ENCODE peak calls at places on chromosome 13, in seven cellular contexts. One of them, this sample, is unnamed.

GRCh38 chr13:64446372-64446771 is 2783.8 kb downstream of the PCDH9 start:
- DNase-seq in cortex of kidney: no peak
- DNase-seq in memory B cell: no peak
- DNase-seq in stimulated activated CD4-positive, alpha-beta T cell treated with anti-CD3 and anti-CD28 coated beads, TNF-alpha, amount 100 ng/mL, for 24 hours: no peak
- DNase-seq in mammary epithelial cell: no peak
- DNase-seq in T-helper 2 cell treated with Interferon-gamma antibody and Interleukin-4, amounts not matched to agents 5 μg/mL and 100 μg/mL, for 36 hours: no peak
- DNase-seq in fibroblast of the aortic adventitia: no peak
- DNase-seq in this sample: no peak

GRCh38 chr13:103250071-103250470 is 183.9 kb upstream of the SLC10A2 start:
- DNase-seq in cortex of kidney: no peak
- DNase-seq in memory B cell: no peak
- DNase-seq in stimulated activated CD4-positive, alpha-beta T cell treated with anti-CD3 and anti-CD28 coated beads, TNF-alpha, amount 100 ng/mL, for 24 hours: no peak
- DNase-seq in mammary epithelial cell: no peak
- DNase-seq in T-helper 2 cell treated with Interferon-gamma antibody and Interleukin-4, amounts not matched to agents 5 μg/mL and 100 μg/mL, for 36 hours: no peak
- DNase-seq in fibroblast of the aortic adventitia: no peak
- DNase-seq in this sample: no peak

GRCh38 chr13:101880581-101880980 is 428.1 kb downstream of the ITGBL1 start:
- DNase-seq in cortex of kidney: no peak
- DNase-seq in memory B cell: no peak
- DNase-seq in stimulated activated CD4-positive, alpha-beta T cell treated with anti-CD3 and anti-CD28 coated beads, TNF-alpha, amount 100 ng/mL, for 24 hours: no peak
- DNase-seq in mammary epithelial cell: no peak
- DNase-seq in T-helper 2 cell treated with Interferon-gamma antibody and Interleukin-4, amounts not matched to agents 5 μg/mL and 100 μg/mL, for 36 hours: no peak
- DNase-seq in fibroblast of the aortic adventitia: no peak
- DNase-seq in this sample: no peak

GRCh38 chr13:79654520-79654919 is 173.6 kb downstream of the NDFIP2 start:
- DNase-seq in cortex of kidney: no peak
- DNase-seq in memory B cell: no peak
- DNase-seq in stimulated activated CD4-positive, alpha-beta T cell treated with anti-CD3 and anti-CD28 coated beads, TNF-alpha, amount 100 ng/mL, for 24 hours: no peak
- DNase-seq in mammary epithelial cell: peak
- DNase-seq in T-helper 2 cell treated with Interferon-gamma antibody and Interleukin-4, amounts not matched to agents 5 μg/mL and 100 μg/mL, for 36 hours: no peak
- DNase-seq in fibroblast of the aortic adventitia: no peak
- DNase-seq in this sample: no peak

GRCh38 chr13:52845766-52846566 is 2.5 kb downstream of the PCDH8 start:
- DNase-seq in cortex of kidney: no peak
- DNase-seq in memory B cell: no peak
- DNase-seq in stimulated activated CD4-positive, alpha-beta T cell treated with anti-CD3 and anti-CD28 coated beads, TNF-alpha, amount 100 ng/mL, for 24 hours: no peak
- DNase-seq in mammary epithelial cell: no peak
- DNase-seq in T-helper 2 cell treated with Interferon-gamma antibody and Interleukin-4, amounts not matched to agents 5 μg/mL and 100 μg/mL, for 36 hours: peak
- DNase-seq in fibroblast of the aortic adventitia: no peak
- DNase-seq in this sample: peak

GRCh38 chr13:99651016-99651415 is 149.7 kb downstream of the TM9SF2 start:
- DNase-seq in cortex of kidney: no peak
- DNase-seq in memory B cell: no peak
- DNase-seq in stimulated activated CD4-positive, alpha-beta T cell treated with anti-CD3 and anti-CD28 coated beads, TNF-alpha, amount 100 ng/mL, for 24 hours: no peak
- DNase-seq in mammary epithelial cell: no peak
- DNase-seq in T-helper 2 cell treated with Interferon-gamma antibody and Interleukin-4, amounts not matched to agents 5 μg/mL and 100 μg/mL, for 36 hours: no peak
- DNase-seq in fibroblast of the aortic adventitia: no peak
- DNase-seq in this sample: no peak

GRCh38 chr13:100602472-100603142 is 14.0 kb upstream of the GGACT start:
- DNase-seq in cortex of kidney: no peak
- DNase-seq in memory B cell: no peak
- DNase-seq in stimulated activated CD4-positive, alpha-beta T cell treated with anti-CD3 and anti-CD28 coated beads, TNF-alpha, amount 100 ng/mL, for 24 hours: no peak
- DNase-seq in mammary epithelial cell: no peak
- DNase-seq in T-helper 2 cell treated with Interferon-gamma antibody and Interleukin-4, amounts not matched to agents 5 μg/mL and 100 μg/mL, for 36 hours: no peak
- DNase-seq in fibroblast of the aortic adventitia: peak
- DNase-seq in this sample: no peak

GRCh38 chr13:24187185-24187584 is 26.7 kb downstream of the SPATA13 start:
- DNase-seq in cortex of kidney: no peak
- DNase-seq in memory B cell: no peak
- DNase-seq in stimulated activated CD4-positive, alpha-beta T cell treated with anti-CD3 and anti-CD28 coated beads, TNF-alpha, amount 100 ng/mL, for 24 hours: no peak
- DNase-seq in mammary epithelial cell: no peak
- DNase-seq in T-helper 2 cell treated with Interferon-gamma antibody and Interleukin-4, amounts not matched to agents 5 μg/mL and 100 μg/mL, for 36 hours: peak
- DNase-seq in fibroblast of the aortic adventitia: peak
- DNase-seq in this sample: no peak

GRCh38 chr13:105611424-105611823 is 924.0 kb downstream of the EFNB2 start:
- DNase-seq in cortex of kidney: no peak
- DNase-seq in memory B cell: no peak
- DNase-seq in stimulated activated CD4-positive, alpha-beta T cell treated with anti-CD3 and anti-CD28 coated beads, TNF-alpha, amount 100 ng/mL, for 24 hours: no peak
- DNase-seq in mammary epithelial cell: peak
- DNase-seq in T-helper 2 cell treated with Interferon-gamma antibody and Interleukin-4, amounts not matched to agents 5 μg/mL and 100 μg/mL, for 36 hours: no peak
- DNase-seq in fibroblast of the aortic adventitia: peak
- DNase-seq in this sample: no peak

GRCh38 chr13:43516401-43516826 is 270.4 kb downstream of the ENOX1 start:
- DNase-seq in cortex of kidney: no peak
- DNase-seq in memory B cell: no peak
- DNase-seq in stimulated activated CD4-positive, alpha-beta T cell treated with anti-CD3 and anti-CD28 coated beads, TNF-alpha, amount 100 ng/mL, for 24 hours: no peak
- DNase-seq in mammary epithelial cell: no peak
- DNase-seq in T-helper 2 cell treated with Interferon-gamma antibody and Interleukin-4, amounts not matched to agents 5 μg/mL and 100 μg/mL, for 36 hours: no peak
- DNase-seq in fibroblast of the aortic adventitia: peak
- DNase-seq in this sample: no peak

GRCh38 chr13:26872444-26873173 is 112.0 kb upstream of the GPR12 start:
- DNase-seq in cortex of kidney: no peak
- DNase-seq in memory B cell: peak
- DNase-seq in stimulated activated CD4-positive, alpha-beta T cell treated with anti-CD3 and anti-CD28 coated beads, TNF-alpha, amount 100 ng/mL, for 24 hours: peak
- DNase-seq in mammary epithelial cell: peak
- DNase-seq in T-helper 2 cell treated with Interferon-gamma antibody and Interleukin-4, amounts not matched to agents 5 μg/mL and 100 μg/mL, for 36 hours: peak
- DNase-seq in fibroblast of the aortic adventitia: peak
- DNase-seq in this sample: peak

GRCh38 chr13:29758591-29759114 is 91.8 kb downstream of the UBL3 start:
- DNase-seq in cortex of kidney: no peak
- DNase-seq in memory B cell: peak
- DNase-seq in stimulated activated CD4-positive, alpha-beta T cell treated with anti-CD3 and anti-CD28 coated beads, TNF-alpha, amount 100 ng/mL, for 24 hours: peak
- DNase-seq in mammary epithelial cell: peak
- DNase-seq in T-helper 2 cell treated with Interferon-gamma antibody and Interleukin-4, amounts not matched to agents 5 μg/mL and 100 μg/mL, for 36 hours: peak
- DNase-seq in fibroblast of the aortic adventitia: no peak
- DNase-seq in this sample: peak

GRCh38 chr13:22740264-22740663 is 440.5 kb upstream of the SGCG start:
- DNase-seq in cortex of kidney: no peak
- DNase-seq in memory B cell: no peak
- DNase-seq in stimulated activated CD4-positive, alpha-beta T cell treated with anti-CD3 and anti-CD28 coated beads, TNF-alpha, amount 100 ng/mL, for 24 hours: no peak
- DNase-seq in mammary epithelial cell: no peak
- DNase-seq in T-helper 2 cell treated with Interferon-gamma antibody and Interleukin-4, amounts not matched to agents 5 μg/mL and 100 μg/mL, for 36 hours: no peak
- DNase-seq in fibroblast of the aortic adventitia: no peak
- DNase-seq in this sample: no peak

GRCh38 chr13:99151516-99151915 is 49.1 kb upstream of the UBAC2 start:
- DNase-seq in cortex of kidney: no peak
- DNase-seq in memory B cell: no peak
- DNase-seq in stimulated activated CD4-positive, alpha-beta T cell treated with anti-CD3 and anti-CD28 coated beads, TNF-alpha, amount 100 ng/mL, for 24 hours: no peak
- DNase-seq in mammary epithelial cell: peak
- DNase-seq in T-helper 2 cell treated with Interferon-gamma antibody and Interleukin-4, amounts not matched to agents 5 μg/mL and 100 μg/mL, for 36 hours: peak
- DNase-seq in fibroblast of the aortic adventitia: peak
- DNase-seq in this sample: no peak

GRCh38 chr13:30572859-30573275 is 44.9 kb upstream of the USPL1 start:
- DNase-seq in cortex of kidney: no peak
- DNase-seq in memory B cell: peak
- DNase-seq in stimulated activated CD4-positive, alpha-beta T cell treated with anti-CD3 and anti-CD28 coated beads, TNF-alpha, amount 100 ng/mL, for 24 hours: no peak
- DNase-seq in mammary epithelial cell: peak
- DNase-seq in T-helper 2 cell treated with Interferon-gamma antibody and Interleukin-4, amounts not matched to agents 5 μg/mL and 100 μg/mL, for 36 hours: no peak
- DNase-seq in fibroblast of the aortic adventitia: peak
- DNase-seq in this sample: no peak

GRCh38 chr13:34044660-34045080 is 226.7 kb downstream of the RFC3 start:
- DNase-seq in cortex of kidney: no peak
- DNase-seq in memory B cell: no peak
- DNase-seq in stimulated activated CD4-positive, alpha-beta T cell treated with anti-CD3 and anti-CD28 coated beads, TNF-alpha, amount 100 ng/mL, for 24 hours: no peak
- DNase-seq in mammary epithelial cell: peak
- DNase-seq in T-helper 2 cell treated with Interferon-gamma antibody and Interleukin-4, amounts not matched to agents 5 μg/mL and 100 μg/mL, for 36 hours: no peak
- DNase-seq in fibroblast of the aortic adventitia: peak
- DNase-seq in this sample: no peak

GRCh38 chr13:111429064-111429558 is 108.7 kb downstream of the TEX29 start:
- DNase-seq in cortex of kidney: no peak
- DNase-seq in memory B cell: no peak
- DNase-seq in stimulated activated CD4-positive, alpha-beta T cell treated with anti-CD3 and anti-CD28 coated beads, TNF-alpha, amount 100 ng/mL, for 24 hours: no peak
- DNase-seq in mammary epithelial cell: peak
- DNase-seq in T-helper 2 cell treated with Interferon-gamma antibody and Interleukin-4, amounts not matched to agents 5 μg/mL and 100 μg/mL, for 36 hours: peak
- DNase-seq in fibroblast of the aortic adventitia: peak
- DNase-seq in this sample: no peak

GRCh38 chr13:109576331-109576813 is 210.0 kb downstream of the IRS2 start:
- DNase-seq in cortex of kidney: no peak
- DNase-seq in memory B cell: no peak
- DNase-seq in stimulated activated CD4-positive, alpha-beta T cell treated with anti-CD3 and anti-CD28 coated beads, TNF-alpha, amount 100 ng/mL, for 24 hours: no peak
- DNase-seq in mammary epithelial cell: no peak
- DNase-seq in T-helper 2 cell treated with Interferon-gamma antibody and Interleukin-4, amounts not matched to agents 5 μg/mL and 100 μg/mL, for 36 hours: no peak
- DNase-seq in fibroblast of the aortic adventitia: no peak
- DNase-seq in this sample: no peak

GRCh38 chr13:27148900-27149299 is 22.7 kb downstream of the USP12 start:
- DNase-seq in cortex of kidney: no peak
- DNase-seq in memory B cell: no peak
- DNase-seq in stimulated activated CD4-positive, alpha-beta T cell treated with anti-CD3 and anti-CD28 coated beads, TNF-alpha, amount 100 ng/mL, for 24 hours: no peak
- DNase-seq in mammary epithelial cell: no peak
- DNase-seq in T-helper 2 cell treated with Interferon-gamma antibody and Interleukin-4, amounts not matched to agents 5 μg/mL and 100 μg/mL, for 36 hours: no peak
- DNase-seq in fibroblast of the aortic adventitia: no peak
- DNase-seq in this sample: no peak

GRCh38 chr13:60765700-60766411 is 368.8 kb downstream of the TDRD3 start:
- DNase-seq in cortex of kidney: no peak
- DNase-seq in memory B cell: no peak
- DNase-seq in stimulated activated CD4-positive, alpha-beta T cell treated with anti-CD3 and anti-CD28 coated beads, TNF-alpha, amount 100 ng/mL, for 24 hours: no peak
- DNase-seq in mammary epithelial cell: no peak
- DNase-seq in T-helper 2 cell treated with Interferon-gamma antibody and Interleukin-4, amounts not matched to agents 5 μg/mL and 100 μg/mL, for 36 hours: no peak
- DNase-seq in fibroblast of the aortic adventitia: peak
- DNase-seq in this sample: no peak

GRCh38 chr13:52319876-52320275 is 86.1 kb downstream of the THSD1 start:
- DNase-seq in cortex of kidney: no peak
- DNase-seq in memory B cell: no peak
- DNase-seq in stimulated activated CD4-positive, alpha-beta T cell treated with anti-CD3 and anti-CD28 coated beads, TNF-alpha, amount 100 ng/mL, for 24 hours: no peak
- DNase-seq in mammary epithelial cell: peak
- DNase-seq in T-helper 2 cell treated with Interferon-gamma antibody and Interleukin-4, amounts not matched to agents 5 μg/mL and 100 μg/mL, for 36 hours: no peak
- DNase-seq in fibroblast of the aortic adventitia: no peak
- DNase-seq in this sample: no peak

GRCh38 chr13:71922191-71922590 is 55.2 kb upstream of the DACH1 start:
- DNase-seq in cortex of kidney: no peak
- DNase-seq in memory B cell: no peak
- DNase-seq in stimulated activated CD4-positive, alpha-beta T cell treated with anti-CD3 and anti-CD28 coated beads, TNF-alpha, amount 100 ng/mL, for 24 hours: no peak
- DNase-seq in mammary epithelial cell: no peak
- DNase-seq in T-helper 2 cell treated with Interferon-gamma antibody and Interleukin-4, amounts not matched to agents 5 μg/mL and 100 μg/mL, for 36 hours: no peak
- DNase-seq in fibroblast of the aortic adventitia: no peak
- DNase-seq in this sample: no peak

GRCh38 chr13:97261254-97262015 is 39.3 kb downstream of the MBNL2 start:
- DNase-seq in cortex of kidney: no peak
- DNase-seq in memory B cell: no peak
- DNase-seq in stimulated activated CD4-positive, alpha-beta T cell treated with anti-CD3 and anti-CD28 coated beads, TNF-alpha, amount 100 ng/mL, for 24 hours: no peak
- DNase-seq in mammary epithelial cell: no peak
- DNase-seq in T-helper 2 cell treated with Interferon-gamma antibody and Interleukin-4, amounts not matched to agents 5 μg/mL and 100 μg/mL, for 36 hours: peak
- DNase-seq in fibroblast of the aortic adventitia: no peak
- DNase-seq in this sample: no peak

GRCh38 chr13:52459668-52460067 is 4.4 kb downstream of the CKAP2 start:
- DNase-seq in cortex of kidney: no peak
- DNase-seq in memory B cell: no peak
- DNase-seq in stimulated activated CD4-positive, alpha-beta T cell treated with anti-CD3 and anti-CD28 coated beads, TNF-alpha, amount 100 ng/mL, for 24 hours: no peak
- DNase-seq in mammary epithelial cell: peak
- DNase-seq in T-helper 2 cell treated with Interferon-gamma antibody and Interleukin-4, amounts not matched to agents 5 μg/mL and 100 μg/mL, for 36 hours: no peak
- DNase-seq in fibroblast of the aortic adventitia: peak
- DNase-seq in this sample: no peak

GRCh38 chr13:33940898-33941297 is 122.9 kb downstream of the RFC3 start:
- DNase-seq in cortex of kidney: no peak
- DNase-seq in memory B cell: no peak
- DNase-seq in stimulated activated CD4-positive, alpha-beta T cell treated with anti-CD3 and anti-CD28 coated beads, TNF-alpha, amount 100 ng/mL, for 24 hours: no peak
- DNase-seq in mammary epithelial cell: peak
- DNase-seq in T-helper 2 cell treated with Interferon-gamma antibody and Interleukin-4, amounts not matched to agents 5 μg/mL and 100 μg/mL, for 36 hours: no peak
- DNase-seq in fibroblast of the aortic adventitia: peak
- DNase-seq in this sample: no peak

GRCh38 chr13:29569253-29570057 is 26.0 kb downstream of the SLC7A1 start:
- DNase-seq in cortex of kidney: no peak
- DNase-seq in memory B cell: no peak
- DNase-seq in stimulated activated CD4-positive, alpha-beta T cell treated with anti-CD3 and anti-CD28 coated beads, TNF-alpha, amount 100 ng/mL, for 24 hours: no peak
- DNase-seq in mammary epithelial cell: no peak
- DNase-seq in T-helper 2 cell treated with Interferon-gamma antibody and Interleukin-4, amounts not matched to agents 5 μg/mL and 100 μg/mL, for 36 hours: no peak
- DNase-seq in fibroblast of the aortic adventitia: no peak
- DNase-seq in this sample: no peak

GRCh38 chr13:79267560-79267959 is 138.5 kb downstream of the RBM26 start:
- DNase-seq in cortex of kidney: no peak
- DNase-seq in memory B cell: no peak
- DNase-seq in stimulated activated CD4-positive, alpha-beta T cell treated with anti-CD3 and anti-CD28 coated beads, TNF-alpha, amount 100 ng/mL, for 24 hours: no peak
- DNase-seq in mammary epithelial cell: no peak
- DNase-seq in T-helper 2 cell treated with Interferon-gamma antibody and Interleukin-4, amounts not matched to agents 5 μg/mL and 100 μg/mL, for 36 hours: no peak
- DNase-seq in fibroblast of the aortic adventitia: no peak
- DNase-seq in this sample: no peak

GRCh38 chr13:54162069-54162468 is 1133.5 kb downstream of the OLFM4 start:
- DNase-seq in cortex of kidney: no peak
- DNase-seq in memory B cell: no peak
- DNase-seq in stimulated activated CD4-positive, alpha-beta T cell treated with anti-CD3 and anti-CD28 coated beads, TNF-alpha, amount 100 ng/mL, for 24 hours: no peak
- DNase-seq in mammary epithelial cell: no peak
- DNase-seq in T-helper 2 cell treated with Interferon-gamma antibody and Interleukin-4, amounts not matched to agents 5 μg/mL and 100 μg/mL, for 36 hours: no peak
- DNase-seq in fibroblast of the aortic adventitia: no peak
- DNase-seq in this sample: no peak

GRCh38 chr13:43529796-43530195 is 257.0 kb downstream of the ENOX1 start:
- DNase-seq in cortex of kidney: no peak
- DNase-seq in memory B cell: no peak
- DNase-seq in stimulated activated CD4-positive, alpha-beta T cell treated with anti-CD3 and anti-CD28 coated beads, TNF-alpha, amount 100 ng/mL, for 24 hours: no peak
- DNase-seq in mammary epithelial cell: peak
- DNase-seq in T-helper 2 cell treated with Interferon-gamma antibody and Interleukin-4, amounts not matched to agents 5 μg/mL and 100 μg/mL, for 36 hours: no peak
- DNase-seq in fibroblast of the aortic adventitia: no peak
- DNase-seq in this sample: no peak

GRCh38 chr13:106354961-106355360 is 180.5 kb downstream of the EFNB2 start:
- DNase-seq in cortex of kidney: no peak
- DNase-seq in memory B cell: no peak
- DNase-seq in stimulated activated CD4-positive, alpha-beta T cell treated with anti-CD3 and anti-CD28 coated beads, TNF-alpha, amount 100 ng/mL, for 24 hours: no peak
- DNase-seq in mammary epithelial cell: peak
- DNase-seq in T-helper 2 cell treated with Interferon-gamma antibody and Interleukin-4, amounts not matched to agents 5 μg/mL and 100 μg/mL, for 36 hours: no peak
- DNase-seq in fibroblast of the aortic adventitia: no peak
- DNase-seq in this sample: no peak

GRCh38 chr13:42354246-42355117 is 82.5 kb downstream of the AKAP11 start:
- DNase-seq in cortex of kidney: no peak
- DNase-seq in memory B cell: peak
- DNase-seq in stimulated activated CD4-positive, alpha-beta T cell treated with anti-CD3 and anti-CD28 coated beads, TNF-alpha, amount 100 ng/mL, for 24 hours: no peak
- DNase-seq in mammary epithelial cell: peak
- DNase-seq in T-helper 2 cell treated with Interferon-gamma antibody and Interleukin-4, amounts not matched to agents 5 μg/mL and 100 μg/mL, for 36 hours: peak
- DNase-seq in fibroblast of the aortic adventitia: peak
- DNase-seq in this sample: no peak

GRCh38 chr13:91045351-91046034 is 302.0 kb upstream of the MIR17HG start:
- DNase-seq in cortex of kidney: no peak
- DNase-seq in memory B cell: no peak
- DNase-seq in stimulated activated CD4-positive, alpha-beta T cell treated with anti-CD3 and anti-CD28 coated beads, TNF-alpha, amount 100 ng/mL, for 24 hours: no peak
- DNase-seq in mammary epithelial cell: no peak
- DNase-seq in T-helper 2 cell treated with Interferon-gamma antibody and Interleukin-4, amounts not matched to agents 5 μg/mL and 100 μg/mL, for 36 hours: no peak
- DNase-seq in fibroblast of the aortic adventitia: no peak
- DNase-seq in this sample: no peak

GRCh38 chr13:99617474-99618255 is 116.4 kb downstream of the TM9SF2 start:
- DNase-seq in cortex of kidney: no peak
- DNase-seq in memory B cell: no peak
- DNase-seq in stimulated activated CD4-positive, alpha-beta T cell treated with anti-CD3 and anti-CD28 coated beads, TNF-alpha, amount 100 ng/mL, for 24 hours: no peak
- DNase-seq in mammary epithelial cell: no peak
- DNase-seq in T-helper 2 cell treated with Interferon-gamma antibody and Interleukin-4, amounts not matched to agents 5 μg/mL and 100 μg/mL, for 36 hours: no peak
- DNase-seq in fibroblast of the aortic adventitia: peak
- DNase-seq in this sample: peak

GRCh38 chr13:38685974-38686571 is 804 bp upstream of the FREM2 start:
- DNase-seq in cortex of kidney: no peak
- DNase-seq in memory B cell: no peak
- DNase-seq in stimulated activated CD4-positive, alpha-beta T cell treated with anti-CD3 and anti-CD28 coated beads, TNF-alpha, amount 100 ng/mL, for 24 hours: no peak
- DNase-seq in mammary epithelial cell: peak
- DNase-seq in T-helper 2 cell treated with Interferon-gamma antibody and Interleukin-4, amounts not matched to agents 5 μg/mL and 100 μg/mL, for 36 hours: no peak
- DNase-seq in fibroblast of the aortic adventitia: no peak
- DNase-seq in this sample: no peak